ENCODE peak calls at places on chromosomes 5 and 9, in ten cellular contexts. O is cardiac muscle cell; B is BJ; J is fibroblast of mammary gland; H is WERI-Rb-1; U is CD8-positive, alpha-beta T cell; D is breast epithelium; L is bronchial epithelial cell; V is endodermal cell; N is psoas muscle. T is an unnamed sample.

GRCh38 chr5:169174923-169175322 is 126.0 kb downstream of the SLIT3 start:
- DNase-seq in O (no peak), B (no peak), J (no peak), H (no peak), U (no peak), D (no peak), L (no peak), V (no peak), N (no peak), T (no peak)

GRCh38 chr5:14665110-14665822 is 748 bp downstream of the OTULIN start:
- DNase-seq in O (peak; percentile 59), B (no peak), J (peak; percentile 24), H (peak; percentile 50), U (no peak), D (no peak), L (no peak), V (peak; percentile 77), N (peak; percentile 46), T (no peak)

GRCh38 chr9:111661150-111661801 is at the start of gene GNG10:
- DNase-seq in O (peak; percentile 86), B (no peak), J (peak; percentile 44), H (peak; percentile 70), U (peak; percentile 82), D (no peak), L (peak; percentile 13), V (peak; percentile 86), N (peak; percentile 69), T (peak; percentile 22)

GRCh38 chr5:10244357-10244944 is 5.2 kb downstream of the ATPSCKMT start:
- DNase-seq in O (no peak), B (no peak), J (no peak), H (no peak), U (no peak), D (no peak), L (no peak), V (peak; percentile 9), N (no peak), T (no peak)

GRCh38 chr9:113879318-113879717 is 3.2 kb downstream of the ZNF618 start:
- DNase-seq in O (no peak), B (no peak), J (peak; percentile 21), H (no peak), U (no peak), D (peak; percentile 31), L (no peak), V (no peak), N (no peak), T (no peak)

GRCh38 chr5:174454464-174454863 is 269.9 kb upstream of the MSX2 start:
- DNase-seq in O (no peak), B (no peak), J (no peak), H (no peak), U (no peak), D (no peak), L (no peak), V (no peak), N (no peak), T (no peak)

GRCh38 chr5:102802704-102803458 is 47.8 kb downstream of the PAM start:
- DNase-seq in O (no peak), B (no peak), J (no peak), H (no peak), U (no peak), D (no peak), L (no peak), V (no peak), N (no peak), T (no peak)

GRCh38 chr5:54760182-54760935 is 225.0 kb downstream of the ESM1 start:
- DNase-seq in O (no peak), B (no peak), J (peak; percentile 67), H (no peak), U (no peak), D (no peak), L (peak; percentile 60), V (no peak), N (no peak), T (no peak)

GRCh38 chr5:96333397-96333790 is 99.7 kb downstream of the PCSK1 start:
- DNase-seq in O (no peak), B (no peak), J (no peak), H (no peak), U (no peak), D (no peak), L (no peak), V (no peak), N (no peak), T (no peak)

GRCh38 chr5:96338089-96338488 is 95.0 kb downstream of the PCSK1 start:
- DNase-seq in O (no peak), B (no peak), J (no peak), H (no peak), U (no peak), D (no peak), L (no peak), V (no peak), N (no peak), T (no peak)

GRCh38 chr5:96337048-96337781 is 95.8 kb downstream of the PCSK1 start:
- DNase-seq in O (no peak), B (no peak), J (no peak), H (no peak), U (no peak), D (peak; percentile 20), L (no peak), V (no peak), N (no peak), T (no peak)

GRCh38 chr5:96336351-96336985 is 96.6 kb downstream of the PCSK1 start:
- DNase-seq in O (peak; percentile 87), B (peak; percentile 53), J (peak; percentile 96), H (peak; percentile 64), U (peak; percentile 65), D (peak; percentile 78), L (peak; percentile 88), V (peak; percentile 88), N (no peak), T (peak; percentile 78)

GRCh38 chr5:96335873-96336272 is 97.2 kb downstream of the PCSK1 start:
- DNase-seq in O (no peak), B (no peak), J (no peak), H (no peak), U (no peak), D (no peak), L (peak; percentile 88), V (no peak), N (no peak), T (no peak)
- H3K4me3 ChIP-seq in O (peak overlapping the region; percentile 7), B (no peak overlapping the region), J (no peak overlapping the region), H (no peak overlapping the region), U (no peak overlapping the region), D (no peak overlapping the region), L (no peak overlapping the region), V (no peak overlapping the region), N (peak overlapping the region; percentile 35), T (no peak overlapping the region)

GRCh38 chr9:14246951-14247350 is 67.0 kb downstream of the NFIB start:
- DNase-seq in O (no peak), B (no peak), J (no peak), H (no peak), U (no peak), D (no peak), L (no peak), V (no peak), N (no peak), T (no peak)
- H3K4me3 ChIP-seq in O (no peak overlapping the region), B (no peak overlapping the region), J (no peak overlapping the region), H (no peak overlapping the region), U (no peak overlapping the region), D (no peak overlapping the region), L (no peak overlapping the region), V (no peak overlapping the region), N (no peak overlapping the region), T (no peak overlapping the region)

GRCh38 chr5:178163772-178164735 is 10.4 kb upstream of the NHP2 start:
- DNase-seq in O (peak; percentile 86), B (no peak), J (peak; percentile 64), H (peak; percentile 82), U (peak; percentile 98), D (peak; percentile 75), L (peak; percentile 47), V (peak; percentile 98), N (peak; percentile 91), T (peak; percentile 41)
- H3K4me3 ChIP-seq in O (no peak overlapping the region), B (no peak overlapping the region), J (no peak overlapping the region), H (no peak overlapping the region), U (no peak overlapping the region), D (peak overlapping the region; percentile 52), L (no peak overlapping the region), V (no peak overlapping the region), N (peak overlapping the region; percentile 44), T (peak overlapping the region; percentile 19)

GRCh38 chr5:81971694-81972495 is at the start of gene ATG10:
- DNase-seq in O (peak; percentile 97), B (peak; percentile 47), J (peak; percentile 88), H (peak; percentile 96), U (peak; percentile 91), D (peak; percentile 87), L (peak; percentile 75), V (peak; percentile 96), N (peak; percentile 95), T (peak; percentile 68)
- H3K4me3 ChIP-seq in O (peak within 1 kb of the TSS; percentile 58), B (peak within 1 kb of the TSS; percentile 78), J (peak within 1 kb of the TSS; percentile 77), H (peak within 1 kb of the TSS; percentile 95), U (peak within 1 kb of the TSS; percentile 99), D (peak within 1 kb of the TSS; percentile 68), L (peak within 1 kb of the TSS; percentile 82), V (peak within 1 kb of the TSS; percentile 94), N (peak within 1 kb of the TSS; percentile 80), T (peak within 1 kb of the TSS; percentile 96)

GRCh38 chr9:126854734-126855133 is 5.7 kb upstream of the ZBTB34 start:
- DNase-seq in O (no peak), B (no peak), J (no peak), H (no peak), U (no peak), D (no peak), L (no peak), V (no peak), N (no peak), T (no peak)
- H3K4me3 ChIP-seq in O (no peak overlapping the region), B (no peak overlapping the region), J (no peak overlapping the region), H (no peak overlapping the region), U (no peak overlapping the region), D (no peak overlapping the region), L (no peak overlapping the region), V (no peak overlapping the region), N (no peak overlapping the region), T (no peak overlapping the region)

GRCh38 chr5:149358818-149359217 is 972 bp downstream of the PCYOX1L start:
- DNase-seq in O (no peak), B (no peak), J (peak; percentile 61), H (no peak), U (no peak), D (no peak), L (no peak), V (peak; percentile 21), N (no peak), T (no peak)
- H3K4me3 ChIP-seq in O (no peak overlapping the region), B (no peak overlapping the region), J (no peak overlapping the region), H (peak overlapping the region; percentile 83), U (peak overlapping the region; percentile 83), D (no peak overlapping the region), L (no peak overlapping the region), V (peak overlapping the region; percentile 81), N (no peak overlapping the region), T (peak overlapping the region; percentile 94)

DNA sequence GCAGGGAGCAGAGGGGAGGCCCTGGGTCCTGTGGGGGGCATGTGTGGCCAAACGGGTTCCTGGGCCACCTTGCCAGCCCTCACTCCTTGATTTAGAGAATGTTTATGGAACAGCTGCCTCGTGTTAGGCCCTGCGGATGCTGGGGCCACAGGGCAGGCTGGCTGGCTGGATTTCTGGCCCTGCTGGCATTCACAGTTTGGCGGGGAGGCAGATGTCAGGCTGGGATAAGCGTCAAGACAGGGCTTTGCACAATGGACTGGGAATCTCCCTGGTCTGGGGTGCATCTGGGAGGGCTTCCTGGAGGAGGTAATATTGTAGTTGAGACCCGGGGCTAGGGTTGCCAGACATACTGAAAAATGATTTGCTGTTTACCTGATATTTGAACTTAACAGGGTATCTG is 13.8 kb downstream of the NCS1 start:
- DNase-seq in O (no peak), B (no peak), J (no peak), H (no peak), U (no peak), D (no peak), L (no peak), V (no peak), N (no peak), T (no peak)
- H3K4me3 ChIP-seq in O (no peak overlapping the region), B (no peak overlapping the region), J (no peak overlapping the region), H (no peak overlapping the region), U (no peak overlapping the region), D (peak overlapping the region; percentile 17), L (no peak overlapping the region), V (no peak overlapping the region), N (no peak overlapping the region), T (no peak overlapping the region)

T was measured in GM12864.